ENCODE peak calls at places on chromosome 20, in four cellular contexts. One of them, this sample, is unnamed.

GRCh38 chr20:6828794-6829423 is 61.4 kb downstream of the BMP2 start:
- DNase-seq in WERI-Rb-1: peak
- DNase-seq in A549: peak
- DNase-seq in adrenal gland: peak
- DNase-seq in this sample: peak

GRCh38 chr20:7499201-7499600 is 441.1 kb downstream of the HAO1 start:
- DNase-seq in WERI-Rb-1: no peak
- DNase-seq in A549: no peak
- DNase-seq in adrenal gland: no peak
- DNase-seq in this sample: no peak

GRCh38 chr20:19347943-19348456 is 135.6 kb downstream of the SLC24A3 start:
- DNase-seq in WERI-Rb-1: no peak
- DNase-seq in A549: no peak
- DNase-seq in adrenal gland: no peak
- DNase-seq in this sample: no peak

GRCh38 chr20:13821876-13822275 is 37.0 kb downstream of the NDUFAF5 start:
- DNase-seq in WERI-Rb-1: no peak
- DNase-seq in A549: no peak
- DNase-seq in adrenal gland: no peak
- DNase-seq in this sample: peak

GRCh38 chr20:53788253-53789022 is 194.8 kb upstream of the ZNF217 start:
- DNase-seq in WERI-Rb-1: no peak
- DNase-seq in A549: no peak
- DNase-seq in adrenal gland: no peak
- DNase-seq in this sample: no peak

GRCh38 chr20:4555188-4555893 is 166.4 kb upstream of the PRND start:
- DNase-seq in WERI-Rb-1: peak
- DNase-seq in A549: peak
- DNase-seq in adrenal gland: no peak
- DNase-seq in this sample: no peak

GRCh38 chr20:3074812-3075211 is 3.4 kb downstream of the OXT start:
- DNase-seq in WERI-Rb-1: no peak
- DNase-seq in A549: no peak
- DNase-seq in adrenal gland: no peak
- DNase-seq in this sample: no peak

GRCh38 chr20:34582911-34583310 is 24.4 kb downstream of the MAP1LC3A start:
- DNase-seq in WERI-Rb-1: no peak
- DNase-seq in A549: no peak
- DNase-seq in adrenal gland: no peak
- DNase-seq in this sample: no peak

GRCh38 chr20:19693508-19693907 is 64.5 kb upstream of the RIN2 start:
- DNase-seq in WERI-Rb-1: no peak
- DNase-seq in A549: no peak
- DNase-seq in adrenal gland: no peak
- DNase-seq in this sample: no peak

GRCh38 chr20:32484221-32485125 is 100.7 kb downstream of the NOL4L start:
- DNase-seq in WERI-Rb-1: peak
- DNase-seq in A549: peak
- DNase-seq in adrenal gland: no peak
- DNase-seq in this sample: peak

GRCh38 chr20:46014517-46015396 is 6.0 kb downstream of the MMP9 start:
- DNase-seq in WERI-Rb-1: no peak
- DNase-seq in A549: no peak
- DNase-seq in adrenal gland: no peak
- DNase-seq in this sample: no peak

GRCh38 chr20:63429992-63430391 is 42.5 kb downstream of the KCNQ2 start:
- DNase-seq in WERI-Rb-1: no peak
- DNase-seq in A549: no peak
- DNase-seq in adrenal gland: no peak
- DNase-seq in this sample: no peak

GRCh38 chr20:7693761-7694160 is 246.5 kb downstream of the HAO1 start:
- DNase-seq in WERI-Rb-1: no peak
- DNase-seq in A549: no peak
- DNase-seq in adrenal gland: no peak
- DNase-seq in this sample: no peak

GRCh38 chr20:40797425-40797824 is 108.4 kb upstream of the MAFB start:
- DNase-seq in WERI-Rb-1: no peak
- DNase-seq in A549: peak
- DNase-seq in adrenal gland: peak
- DNase-seq in this sample: no peak

GRCh38 chr20:3890999-3891929 is 2.1 kb downstream of the PANK2 start:
- DNase-seq in WERI-Rb-1: no peak
- DNase-seq in A549: no peak
- DNase-seq in adrenal gland: peak
- DNase-seq in this sample: no peak

GRCh38 chr20:19819149-19819548 is 61.1 kb downstream of the RIN2 start:
- DNase-seq in WERI-Rb-1: no peak
- DNase-seq in A549: no peak
- DNase-seq in adrenal gland: no peak
- DNase-seq in this sample: no peak

GRCh38 chr20:44728835-44729342 is 13.7 kb downstream of the CCN5 start:
- DNase-seq in WERI-Rb-1: no peak
- DNase-seq in A549: peak
- DNase-seq in adrenal gland: peak
- DNase-seq in this sample: peak

GRCh38 chr20:50285376-50286173 is 94.9 kb downstream of the CEBPB start:
- DNase-seq in WERI-Rb-1: no peak
- DNase-seq in A549: no peak
- DNase-seq in adrenal gland: peak
- DNase-seq in this sample: peak

GRCh38 chr20:12318043-12318442 is 400.4 kb downstream of the BTBD3 start:
- DNase-seq in WERI-Rb-1: no peak
- DNase-seq in A549: no peak
- DNase-seq in adrenal gland: no peak
- DNase-seq in this sample: no peak

GRCh38 chr20:61414455-61414991 is 162.5 kb downstream of the CDH4 start:
- DNase-seq in WERI-Rb-1: no peak
- DNase-seq in A549: no peak
- DNase-seq in adrenal gland: no peak
- DNase-seq in this sample: no peak

GRCh38 chr20:32563311-32564272 is 21.5 kb downstream of the NOL4L start:
- DNase-seq in WERI-Rb-1: no peak
- DNase-seq in A549: no peak
- DNase-seq in adrenal gland: no peak
- DNase-seq in this sample: no peak

GRCh38 chr20:36951198-36951976 is at the start of gene SAMHD1:
- DNase-seq in WERI-Rb-1: peak
- DNase-seq in A549: peak
- DNase-seq in adrenal gland: peak
- DNase-seq in this sample: peak
- H3K27ac ChIP-seq in WERI-Rb-1: peak
- H3K27ac ChIP-seq in A549: peak
- H3K27ac ChIP-seq in adrenal gland: peak
- H3K27ac ChIP-seq in this sample: peak

GRCh38 chr20:1393507-1393882 is 641 bp upstream of the FKBP1A start:
- DNase-seq in WERI-Rb-1: no peak
- DNase-seq in A549: no peak
- DNase-seq in adrenal gland: no peak
- DNase-seq in this sample: no peak

GRCh38 chr20:1396702-1397101 is 3.8 kb upstream of the FKBP1A start:
- DNase-seq in WERI-Rb-1: no peak
- DNase-seq in A549: no peak
- DNase-seq in adrenal gland: no peak
- DNase-seq in this sample: no peak

GRCh38 chr20:1396264-1396663 is 3.4 kb upstream of the FKBP1A start:
- DNase-seq in WERI-Rb-1: no peak
- DNase-seq in A549: no peak
- DNase-seq in adrenal gland: no peak
- DNase-seq in this sample: no peak

GRCh38 chr20:1401431-1401907 is 8.6 kb upstream of the FKBP1A start:
- DNase-seq in WERI-Rb-1: no peak
- DNase-seq in A549: no peak
- DNase-seq in adrenal gland: no peak
- DNase-seq in this sample: no peak

GRCh38 chr20:1397710-1398109 is 4.9 kb upstream of the FKBP1A start:
- DNase-seq in WERI-Rb-1: no peak
- DNase-seq in A549: no peak
- DNase-seq in adrenal gland: no peak
- DNase-seq in this sample: peak
- TF ChIP-seq CTCF in WERI-Rb-1: no peak
- TF ChIP-seq CTCF in A549: peak
- TF ChIP-seq CTCF in adrenal gland: peak
- TF ChIP-seq CTCF in this sample: peak

GRCh38 chr20:23085415-23086055 is 589 bp downstream of the CD93 start:
- DNase-seq in WERI-Rb-1: no peak
- DNase-seq in A549: no peak
- DNase-seq in adrenal gland: no peak
- DNase-seq in this sample: no peak

GRCh38 chr20:23084845-23085355 is 1.2 kb downstream of the CD93 start:
- DNase-seq in WERI-Rb-1: no peak
- DNase-seq in A549: no peak
- DNase-seq in adrenal gland: peak
- DNase-seq in this sample: no peak

GRCh38 chr20:23082846-23083552 is 3.1 kb downstream of the CD93 start:
- DNase-seq in WERI-Rb-1: no peak
- DNase-seq in A549: no peak
- DNase-seq in adrenal gland: peak
- DNase-seq in this sample: no peak

GRCh38 chr20:23083553-23084220 is 2.4 kb downstream of the CD93 start:
- DNase-seq in WERI-Rb-1: no peak
- DNase-seq in A549: no peak
- DNase-seq in adrenal gland: no peak
- DNase-seq in this sample: no peak

GRCh38 chr20:23084282-23084844 is 1.8 kb downstream of the CD93 start:
- DNase-seq in WERI-Rb-1: no peak
- DNase-seq in A549: no peak
- DNase-seq in adrenal gland: no peak
- DNase-seq in this sample: no peak
- H3K4me3 ChIP-seq in WERI-Rb-1: no peak
- H3K4me3 ChIP-seq in A549: no peak
- H3K4me3 ChIP-seq in adrenal gland: no peak
- H3K4me3 ChIP-seq in this sample: no peak

GRCh38 chr20:47117789-47118188 is 223.1 kb downstream of the EYA2 start:
- DNase-seq in WERI-Rb-1: no peak
- DNase-seq in A549: no peak
- DNase-seq in adrenal gland: no peak
- DNase-seq in this sample: no peak

GRCh38 chr20:47115694-47116093 is 221.1 kb downstream of the EYA2 start:
- DNase-seq in WERI-Rb-1: no peak
- DNase-seq in A549: no peak
- DNase-seq in adrenal gland: no peak
- DNase-seq in this sample: no peak

GRCh38 chr20:47118201-47118600 is 223.6 kb downstream of the EYA2 start:
- DNase-seq in WERI-Rb-1: no peak
- DNase-seq in A549: no peak
- DNase-seq in adrenal gland: no peak
- DNase-seq in this sample: no peak

GRCh38 chr20:47118641-47119040 is 224.0 kb downstream of the EYA2 start:
- DNase-seq in WERI-Rb-1: no peak
- DNase-seq in A549: no peak
- DNase-seq in adrenal gland: no peak
- DNase-seq in this sample: no peak

GRCh38 chr20:47117325-47117724 is 222.7 kb downstream of the EYA2 start:
- DNase-seq in WERI-Rb-1: no peak
- DNase-seq in A549: no peak
- DNase-seq in adrenal gland: no peak
- DNase-seq in this sample: no peak
- H3K27ac ChIP-seq in WERI-Rb-1: no peak
- H3K27ac ChIP-seq in A549: peak
- H3K27ac ChIP-seq in adrenal gland: no peak
- H3K27ac ChIP-seq in this sample: no peak